ENCODE peak calls at places on chromosomes 16 and 17, in six cellular contexts. One of them, this sample, is unnamed.

GRCh38 chr16:14187517-14188338 is 116.6 kb downstream of the MRTFB start:
- DNase-seq in IMR-90: no peak
- DNase-seq in H9: no peak
- DNase-seq in H1: no peak
- DNase-seq in mesenchymal stem cell: no peak
- DNase-seq in neuronal stem cell: no peak
- DNase-seq in this sample: no peak

GRCh38 chr17:152860-153420 is 15.6 kb downstream of the SCGB1C2 start:
- DNase-seq in IMR-90: no peak
- DNase-seq in H9: no peak
- DNase-seq in H1: no peak
- DNase-seq in mesenchymal stem cell: no peak
- DNase-seq in neuronal stem cell: no peak
- DNase-seq in this sample: no peak

GRCh38 chr16:86718118-86718517 is 139.8 kb downstream of the FOXL1 start:
- DNase-seq in IMR-90: peak
- DNase-seq in H9: peak
- DNase-seq in H1: no peak
- DNase-seq in mesenchymal stem cell: no peak
- DNase-seq in neuronal stem cell: no peak
- DNase-seq in this sample: peak

GRCh38 chr16:69724981-69725479 is 1.3 kb downstream of the NQO1 start:
- DNase-seq in IMR-90: no peak
- DNase-seq in H9: no peak
- DNase-seq in H1: no peak
- DNase-seq in mesenchymal stem cell: peak
- DNase-seq in neuronal stem cell: no peak
- DNase-seq in this sample: peak

GRCh38 chr16:14372471-14372870 is 257.6 kb downstream of the PARN start:
- DNase-seq in IMR-90: no peak
- DNase-seq in H9: no peak
- DNase-seq in H1: no peak
- DNase-seq in mesenchymal stem cell: no peak
- DNase-seq in neuronal stem cell: no peak
- DNase-seq in this sample: no peak

GRCh38 chr16:62889097-62889496 is 852.9 kb upstream of the CDH8 start:
- DNase-seq in IMR-90: no peak
- DNase-seq in H9: no peak
- DNase-seq in H1: no peak
- DNase-seq in mesenchymal stem cell: no peak
- DNase-seq in neuronal stem cell: no peak
- DNase-seq in this sample: no peak

GRCh38 chr17:79997004-79997673 is 38.5 kb downstream of the TBC1D16 start:
- DNase-seq in IMR-90: no peak
- DNase-seq in H9: no peak
- DNase-seq in H1: no peak
- DNase-seq in mesenchymal stem cell: peak
- DNase-seq in neuronal stem cell: no peak
- DNase-seq in this sample: no peak

GRCh38 chr17:79696159-79696982 is 34.4 kb upstream of the ENPP7 start:
- DNase-seq in IMR-90: no peak
- DNase-seq in H9: no peak
- DNase-seq in H1: no peak
- DNase-seq in mesenchymal stem cell: no peak
- DNase-seq in neuronal stem cell: no peak
- DNase-seq in this sample: no peak

GRCh38 chr17:6427284-6427781 is 7.6 kb downstream of the AIPL1 start:
- DNase-seq in IMR-90: peak
- DNase-seq in H9: no peak
- DNase-seq in H1: no peak
- DNase-seq in mesenchymal stem cell: peak
- DNase-seq in neuronal stem cell: no peak
- DNase-seq in this sample: no peak

GRCh38 chr17:49968380-49969133 is 433 bp upstream of the DLX4 start:
- DNase-seq in IMR-90: peak
- DNase-seq in H9: peak
- DNase-seq in H1: no peak
- DNase-seq in mesenchymal stem cell: peak
- DNase-seq in neuronal stem cell: no peak
- DNase-seq in this sample: peak
- H2BK120ac ChIP-seq in IMR-90: no peak
- H2BK120ac ChIP-seq in H9: no peak
- H2BK120ac ChIP-seq in H1: no peak
- H2BK120ac ChIP-seq in mesenchymal stem cell: no peak
- H2BK120ac ChIP-seq in neuronal stem cell: no peak
- H2BK120ac ChIP-seq in this sample: no peak

DNA sequence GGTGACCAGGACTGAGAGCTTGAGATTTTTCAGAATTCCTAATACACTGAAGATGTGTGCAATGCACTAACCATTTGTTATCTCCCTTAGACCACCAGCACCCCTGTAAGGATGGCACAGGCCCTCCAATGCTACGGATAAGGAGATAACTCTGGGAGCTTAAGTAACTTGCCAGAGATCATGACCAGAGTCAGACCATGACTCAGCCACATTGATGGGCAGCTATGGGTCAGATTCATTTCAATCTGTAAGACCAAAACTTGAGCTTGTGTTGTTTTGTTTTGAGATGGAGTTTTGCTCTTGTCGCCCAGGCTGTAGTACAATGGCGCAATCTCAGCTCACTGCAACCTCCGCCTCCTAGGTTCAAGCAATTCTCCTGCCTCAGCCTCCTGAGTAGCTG is 63.8 kb downstream of the ARSG start:
- DNase-seq in IMR-90: peak
- DNase-seq in H9: no peak
- DNase-seq in H1: no peak
- DNase-seq in mesenchymal stem cell: peak
- DNase-seq in neuronal stem cell: no peak
- DNase-seq in this sample: no peak
- H3K9ac ChIP-seq in IMR-90: no peak
- H3K9ac ChIP-seq in H9: no peak
- H3K9ac ChIP-seq in H1: no peak
- H3K9ac ChIP-seq in mesenchymal stem cell: peak
- H3K9ac ChIP-seq in neuronal stem cell: no peak
- H3K9ac ChIP-seq in this sample: no peak

GRCh38 chr17:45197555-45198334 is 23.9 kb upstream of the FMNL1 start:
- DNase-seq in IMR-90: peak
- DNase-seq in H9: peak
- DNase-seq in H1: peak
- DNase-seq in mesenchymal stem cell: peak
- DNase-seq in neuronal stem cell: peak
- DNase-seq in this sample: peak
- H2BK120ac ChIP-seq in IMR-90: peak
- H2BK120ac ChIP-seq in H9: no peak
- H2BK120ac ChIP-seq in H1: no peak
- H2BK120ac ChIP-seq in mesenchymal stem cell: peak
- H2BK120ac ChIP-seq in neuronal stem cell: no peak
- H2BK120ac ChIP-seq in this sample: no peak

DNA sequence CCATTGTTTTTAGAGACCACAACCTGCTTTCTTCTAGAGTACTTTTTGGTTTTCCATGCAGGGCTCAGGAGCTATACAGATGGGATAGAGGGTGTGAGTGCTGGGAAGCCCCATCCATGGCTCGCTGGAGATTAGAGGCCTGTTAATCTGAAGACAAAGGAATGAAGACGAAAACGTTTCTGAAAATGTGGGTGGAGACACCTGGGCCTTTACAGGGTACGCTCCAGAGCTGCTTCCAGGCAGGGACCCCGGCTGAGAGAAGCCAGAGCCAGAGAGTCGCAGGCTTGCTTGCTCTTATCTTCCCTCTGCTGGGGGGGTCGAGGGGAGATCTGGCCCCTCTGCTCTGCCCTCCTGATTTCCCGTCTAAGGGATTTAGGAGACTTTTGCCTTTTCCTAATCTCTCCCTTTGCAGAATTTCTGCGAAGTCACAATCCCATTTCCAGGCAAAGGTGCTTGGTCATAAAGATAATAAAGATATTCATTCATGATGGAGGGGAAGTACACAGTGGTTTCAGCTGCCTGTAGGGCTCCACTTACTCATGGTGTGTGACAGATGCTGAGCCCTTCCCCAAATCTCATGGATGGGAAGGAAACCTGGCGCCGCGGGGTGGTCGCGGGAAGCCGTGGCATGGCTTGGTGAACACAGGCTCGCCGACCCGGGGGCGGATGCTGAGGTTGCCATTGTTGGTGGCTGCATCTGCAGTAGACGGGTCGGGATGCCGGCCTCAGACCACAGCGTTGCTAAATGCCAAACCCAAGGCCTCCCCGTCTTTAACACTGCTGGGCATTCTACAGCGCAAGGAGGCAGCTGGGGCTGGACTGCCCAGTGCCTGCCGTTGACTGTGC is 4.8 kb upstream of the SOCS3 start:
- DNase-seq in IMR-90: no peak
- DNase-seq in H9: peak
- DNase-seq in H1: no peak
- DNase-seq in mesenchymal stem cell: no peak
- DNase-seq in neuronal stem cell: no peak
- DNase-seq in this sample: peak
- H3K9ac ChIP-seq in IMR-90: no peak
- H3K9ac ChIP-seq in H9: no peak
- H3K9ac ChIP-seq in H1: no peak
- H3K9ac ChIP-seq in mesenchymal stem cell: no peak
- H3K9ac ChIP-seq in neuronal stem cell: peak
- H3K9ac ChIP-seq in this sample: peak

This sample was measured in mesendoderm.